ENCODE peak calls at places on chromosomes 5 and 9, in nine cellular contexts. L, S, V, I, D, B, J, E and M are unnamed samples.

GRCh38 chr9:76198336-76198735 is 195.9 kb downstream of the RFK start:
- DNase-seq in L (no peak), S (no peak), V (no peak), I (no peak), D (no peak), B (no peak), J (no peak), E (no peak), M (no peak)

GRCh38 chr9:131035548-131035947 is 26.6 kb downstream of the LAMC3 start:
- DNase-seq in L (no peak), S (no peak), V (no peak), I (no peak), D (no peak), B (no peak), J (no peak), E (no peak), M (no peak)

GRCh38 chr9:133098104-133098754 is 22.8 kb downstream of the RALGDS start:
- DNase-seq in L (peak), S (no peak), V (no peak), I (no peak), D (no peak), B (no peak), J (no peak), E (peak), M (no peak)

GRCh38 chr9:111975709-111976108 is 79.1 kb downstream of the UGCG start:
- DNase-seq in L (peak), S (peak), V (no peak), I (peak), D (peak), B (peak), J (no peak), E (no peak), M (no peak)

GRCh38 chr5:60700347-60700815 is 415 bp upstream of the DEPDC1B start:
- DNase-seq in L (no peak), S (no peak), V (no peak), I (peak), D (peak), B (no peak), J (no peak), E (no peak), M (peak)

GRCh38 chr9:136855461-136856077 is 3.4 kb downstream of the MAMDC4 start:
- DNase-seq in L (peak), S (no peak), V (peak), I (no peak), D (no peak), B (no peak), J (no peak), E (no peak), M (no peak)

GRCh38 chr5:57450991-57451876 is 31.4 kb downstream of the ACTBL2 start:
- DNase-seq in L (no peak), S (no peak), V (no peak), I (no peak), D (peak), B (no peak), J (no peak), E (no peak), M (no peak)

GRCh38 chr9:86034863-86035734 is 64.3 kb downstream of the GOLM1 start:
- DNase-seq in L (peak), S (no peak), V (no peak), I (peak), D (peak), B (no peak), J (peak), E (no peak), M (peak)

GRCh38 chr5:35141739-35142138 is 88.5 kb downstream of the PRLR start:
- DNase-seq in L (no peak), S (no peak), V (no peak), I (no peak), D (no peak), B (no peak), J (no peak), E (no peak), M (no peak)

GRCh38 chr5:72377920-72378635 is 57.9 kb downstream of the PTCD2 start:
- DNase-seq in L (no peak), S (no peak), V (peak), I (no peak), D (no peak), B (no peak), J (no peak), E (no peak), M (no peak)

GRCh38 chr5:53482717-53483638 is 2.5 kb downstream of the FST start:
- DNase-seq in L (peak), S (peak), V (peak), I (peak), D (peak), B (no peak), J (peak), E (no peak), M (peak)

GRCh38 chr5:177524941-177525655 is 8.3 kb upstream of the DDX41 start:
- DNase-seq in L (no peak), S (no peak), V (peak), I (no peak), D (no peak), B (peak), J (no peak), E (peak), M (no peak)
- TF ChIP-seq CTCF in L (no peak), S (no peak), V (peak), I (no peak), D (no peak), B (no peak), J (no peak), E (no peak), M (no peak)

DNA sequence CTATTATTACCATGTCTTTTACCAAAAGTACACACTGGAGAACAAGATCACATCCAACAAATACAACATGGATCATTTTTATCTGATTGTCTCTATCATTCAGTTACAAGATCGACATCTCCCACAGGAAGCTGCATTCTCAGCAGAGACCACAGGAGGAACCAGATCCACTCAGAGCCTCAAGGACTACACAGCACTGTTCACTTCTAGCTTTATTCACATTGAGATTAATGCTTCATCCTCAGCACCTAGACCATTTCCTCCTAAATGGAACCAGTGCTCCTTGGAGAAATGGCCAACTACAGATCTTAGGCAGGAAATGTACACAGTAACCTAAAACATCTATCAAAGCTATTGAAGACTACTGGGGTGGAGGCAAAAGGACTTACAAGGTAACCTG is 13.3 kb upstream of the C5orf15 start:
- DNase-seq in L (no peak), S (no peak), V (no peak), I (no peak), D (no peak), B (peak), J (no peak), E (no peak), M (no peak)
- TF ChIP-seq CTCF in L (no peak), S (no peak), V (no peak), I (no peak), D (peak), B (no peak), J (peak), E (peak), M (no peak)

DNA sequence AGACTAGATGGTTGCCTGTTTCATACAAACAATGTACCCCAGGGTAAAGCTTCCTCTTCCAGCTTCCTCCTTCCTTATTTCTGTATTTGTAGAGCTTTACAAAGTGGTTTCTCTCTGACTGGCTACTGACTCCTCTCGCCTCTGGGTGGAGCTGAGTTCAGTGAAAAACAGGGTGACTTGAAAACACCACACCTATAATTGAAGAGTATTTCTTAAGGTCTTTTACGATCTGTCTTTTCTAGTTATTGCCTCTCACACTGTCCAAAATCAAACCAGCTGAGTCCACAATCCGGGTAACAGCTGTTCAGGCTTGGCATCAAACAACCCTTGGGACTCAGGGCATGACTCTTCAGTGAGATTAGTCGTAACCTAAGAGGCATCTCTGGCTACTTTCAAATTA is 200.4 kb downstream of the ARRDC3 start:
- DNase-seq in L (no peak), S (no peak), V (no peak), I (peak), D (peak), B (no peak), J (no peak), E (no peak), M (no peak)
- TF ChIP-seq CTCF in L (peak), S (peak), V (peak), I (no peak), D (peak), B (no peak), J (no peak), E (peak), M (peak)

GRCh38 chr5:165157209-165157608 is 1651.8 kb downstream of the MAT2B start:
- DNase-seq in L (no peak), S (no peak), V (no peak), I (no peak), D (no peak), B (no peak), J (no peak), E (no peak), M (no peak)

DNA sequence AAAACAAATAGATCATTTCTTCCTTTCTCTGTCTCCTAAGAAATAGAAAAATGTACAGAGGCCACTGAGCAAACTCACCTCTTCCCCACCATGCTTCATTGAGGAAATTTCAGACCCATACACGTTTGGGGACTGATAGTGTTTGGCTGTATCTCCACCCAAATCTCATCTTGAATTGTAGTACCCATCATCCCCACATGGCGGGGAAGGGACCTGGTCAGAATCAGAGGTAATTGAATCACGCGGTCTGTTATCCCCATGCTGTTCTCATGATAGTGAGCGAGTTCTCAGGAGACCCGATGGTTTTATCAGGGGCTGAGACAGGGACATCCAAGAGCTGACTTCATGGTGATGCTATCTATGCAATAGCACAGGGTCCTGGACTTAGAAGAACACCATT is 1655.8 kb downstream of the MAT2B start:
- DNase-seq in L (no peak), S (no peak), V (no peak), I (no peak), D (peak), B (no peak), J (no peak), E (no peak), M (no peak)
- TF ChIP-seq CTCF in L (no peak), S (peak), V (no peak), I (peak), D (peak), B (no peak), J (peak), E (no peak), M (no peak)

DNA sequence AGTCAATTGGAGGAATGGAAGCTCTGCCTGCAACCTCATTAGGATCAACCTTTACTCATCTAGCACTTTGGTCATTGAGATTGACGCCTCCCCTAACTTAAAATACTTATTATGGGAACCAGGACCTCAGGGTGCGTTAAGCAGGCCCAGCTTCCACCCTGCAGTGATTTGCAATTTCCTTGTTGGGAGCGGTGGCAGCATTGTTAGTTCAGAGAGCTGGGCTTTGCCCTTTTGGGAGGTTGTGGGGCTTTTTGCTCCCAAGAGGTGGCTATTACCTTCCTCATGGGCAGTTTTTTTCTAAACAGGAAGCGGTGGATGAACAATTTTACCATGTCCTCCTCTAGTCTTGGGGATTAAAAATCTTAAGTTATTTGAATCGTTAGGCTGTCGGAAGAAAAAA is 60.9 kb downstream of the TMEM215 start:
- DNase-seq in L (no peak), S (no peak), V (no peak), I (no peak), D (no peak), B (no peak), J (no peak), E (no peak), M (no peak)
- TF ChIP-seq CTCF in L (no peak), S (no peak), V (no peak), I (no peak), D (no peak), B (no peak), J (no peak), E (no peak), M (no peak)

DNA sequence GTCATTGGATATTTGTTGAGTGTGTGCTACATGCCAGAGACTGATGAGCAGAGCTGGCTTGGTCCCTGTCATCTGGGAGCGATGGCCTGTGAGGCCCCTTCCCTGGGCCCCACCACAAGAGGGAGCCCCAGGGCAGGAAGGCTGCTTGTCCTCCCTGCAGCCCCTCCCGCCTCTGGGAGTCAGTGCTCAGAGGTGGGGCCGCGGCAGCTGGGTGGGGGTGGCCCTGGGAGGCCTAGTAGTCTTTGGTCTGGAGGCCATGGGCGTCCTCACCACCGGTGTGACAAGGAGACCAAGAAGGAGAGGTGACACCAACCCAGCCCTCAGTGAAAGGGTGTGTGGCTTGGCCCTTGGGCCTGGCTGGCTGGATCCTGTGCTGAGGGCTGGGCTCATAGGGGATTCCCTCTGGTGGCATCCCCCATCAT is 166.4 kb downstream of the GAPVD1 start:
- DNase-seq in L (no peak), S (no peak), V (peak), I (peak), D (no peak), B (no peak), J (no peak), E (no peak), M (peak)
- TF ChIP-seq CTCF in L (peak), S (peak), V (peak), I (peak), D (peak), B (peak), J (peak), E (peak), M (peak)

GRCh38 chr5:180353226-180353962 is at the start of gene GFPT2:
- DNase-seq in L (peak), S (peak), V (peak), I (peak), D (peak), B (no peak), J (peak), E (no peak), M (peak)
- TF ChIP-seq CTCF in L (no peak), S (no peak), V (no peak), I (no peak), D (no peak), B (no peak), J (no peak), E (no peak), M (no peak)

GRCh38 chr9:124871156-124871561 is 9.2 kb downstream of the ARPC5L start:
- DNase-seq in L (no peak), S (no peak), V (no peak), I (peak), D (no peak), B (no peak), J (no peak), E (no peak), M (no peak)

GRCh38 chr9:124869986-124870560 is 8.1 kb downstream of the ARPC5L start:
- DNase-seq in L (peak), S (peak), V (no peak), I (peak), D (peak), B (no peak), J (peak), E (no peak), M (peak)

GRCh38 chr9:124869466-124869985 is 7.6 kb downstream of the ARPC5L start:
- DNase-seq in L (peak), S (no peak), V (no peak), I (peak), D (no peak), B (no peak), J (peak), E (no peak), M (no peak)

GRCh38 chr9:124870723-124871122 is 8.8 kb downstream of the ARPC5L start:
- DNase-seq in L (no peak), S (no peak), V (no peak), I (peak), D (no peak), B (no peak), J (no peak), E (no peak), M (no peak)

GRCh38 chr9:124868511-124869465 is 6.9 kb downstream of the ARPC5L start:
- DNase-seq in L (peak), S (peak), V (peak), I (peak), D (peak), B (peak), J (peak), E (no peak), M (peak)
- TF ChIP-seq CTCF in L (no peak), S (no peak), V (peak), I (peak), D (peak), B (peak), J (no peak), E (peak), M (peak)

DNA sequence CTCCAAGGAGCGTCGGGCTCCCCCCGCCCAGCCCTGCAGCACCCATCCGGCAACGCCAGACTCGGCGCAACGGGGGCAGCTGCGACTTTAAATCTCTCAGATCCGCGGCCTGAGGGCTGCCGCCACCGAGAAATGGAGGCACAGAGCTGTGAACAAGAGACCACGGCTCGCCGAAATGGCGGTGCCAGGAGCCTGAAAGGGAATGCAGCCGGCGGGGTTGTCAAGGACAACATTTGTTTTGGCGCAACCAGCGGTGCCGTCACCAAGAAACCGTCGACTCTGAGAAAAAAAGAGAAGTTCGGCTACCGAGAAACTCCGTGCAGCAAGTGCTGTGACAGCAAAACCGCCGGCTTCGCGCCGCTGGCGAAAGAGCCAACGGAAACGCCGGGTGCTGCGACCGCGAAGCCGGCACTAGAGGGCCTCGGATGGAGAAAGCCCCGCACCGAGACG is 2.1 kb upstream of the ANXA2R start:
- DNase-seq in L (peak), S (peak), V (peak), I (peak), D (no peak), B (no peak), J (peak), E (no peak), M (peak)
- TF ChIP-seq CTCF in L (no peak), S (peak), V (peak), I (peak), D (peak), B (peak), J (no peak), E (peak), M (no peak)